ENCODE peak calls at places on chromosomes 1 and 21, in ten cellular contexts. L, R, U, Y, C, F, E, I, H and K are unnamed samples.

GRCh38 chr1:236394905-236395779 is 1.1 kb downstream of the EDARADD start:
- DNase-seq in R (peak), H (peak), C (peak), I (no peak), E (no peak), F (no peak), U (no peak), Y (no peak), L (no peak), K (no peak)

GRCh38 chr1:53412285-53413174 is 46.7 kb upstream of the DMRTB1 start:
- DNase-seq in R (no peak), H (no peak), I (no peak), U (no peak), L (no peak), F (no peak), Y (peak), C (no peak), E (no peak), K (no peak)

GRCh38 chr1:34479731-34480130 is 275.1 kb upstream of the GJB5 start:
- DNase-seq in E (no peak), C (no peak), I (no peak), H (peak), L (no peak), F (no peak), Y (no peak), U (no peak), R (no peak), K (no peak)

GRCh38 chr1:231512147-231512698 is 16.2 kb upstream of the TSNAX start:
- DNase-seq in L (no peak), E (no peak), R (no peak), Y (peak), I (no peak), C (peak), H (no peak), U (peak), F (peak), K (no peak)

GRCh38 chr1:165474196-165474595 is 29.3 kb upstream of the RXRG start:
- DNase-seq in U (no peak), F (no peak), H (no peak), L (no peak), C (no peak), I (no peak), R (no peak), Y (no peak), E (no peak), K (no peak)

GRCh38 chr1:229251185-229251584 is 19.7 kb upstream of the RAB4A start:
- DNase-seq in U (no peak), L (no peak), F (no peak), I (no peak), H (no peak), Y (no peak), R (no peak), C (no peak), E (no peak), K (no peak)

GRCh38 chr1:63112155-63112914 is 210.0 kb upstream of the FOXD3 start:
- DNase-seq in H (no peak), R (no peak), C (peak), I (no peak), U (peak), F (peak), E (no peak), L (no peak), Y (no peak), K (no peak)

GRCh38 chr1:51222136-51222787 is 13.8 kb upstream of the RNF11 start:
- DNase-seq in F (no peak), U (no peak), E (no peak), L (no peak), C (no peak), Y (no peak), H (no peak), I (no peak), R (no peak), K (no peak)

GRCh38 chr1:43978551-43979260 is at the start of gene B4GALT2:
- DNase-seq in L (no peak), E (peak), H (peak), Y (no peak), C (no peak), I (no peak), F (no peak), R (peak), U (no peak), K (no peak)

GRCh38 chr1:113057006-113057405 is 16.0 kb upstream of the LRIG2 start:
- DNase-seq in I (no peak), U (no peak), H (peak), Y (no peak), L (no peak), E (no peak), F (no peak), R (no peak), C (no peak), K (no peak)

GRCh38 chr1:156860113-156860638 is 489 bp upstream of the NTRK1 start:
- DNase-seq in E (peak), R (peak), C (peak), I (no peak), F (no peak), Y (no peak), L (no peak), H (peak), U (peak), K (no peak)

GRCh38 chr1:29854700-29855276 is 618.5 kb downstream of the PTPRU start:
- DNase-seq in L (no peak), U (no peak), C (no peak), I (no peak), E (no peak), H (no peak), Y (no peak), F (no peak), R (no peak), K (no peak)

GRCh38 chr1:7383671-7384070 is 387.4 kb upstream of the VAMP3 start:
- DNase-seq in U (no peak), F (no peak), L (no peak), R (no peak), C (no peak), E (no peak), Y (no peak), I (no peak), H (no peak), K (no peak)

GRCh38 chr1:62325696-62326095 is 6.5 kb upstream of the KANK4 start:
- DNase-seq in I (no peak), C (no peak), F (peak), H (no peak), R (no peak), L (no peak), U (peak), E (no peak), Y (no peak), K (no peak)

GRCh38 chr1:15610167-15610566 is 7.1 kb upstream of the DDI2 start:
- DNase-seq in F (no peak), R (no peak), L (no peak), H (peak), Y (no peak), E (no peak), U (no peak), I (no peak), C (no peak), K (no peak)

GRCh38 chr1:181152892-181153633 is 64.6 kb downstream of the IER5 start:
- DNase-seq in R (peak), C (peak), L (peak), Y (peak), E (peak), F (no peak), H (no peak), U (no peak), I (peak), K (peak)

GRCh38 chr1:167194182-167194581 is 26.5 kb upstream of the POU2F1 start:
- DNase-seq in I (no peak), U (no peak), E (no peak), L (no peak), C (no peak), R (no peak), H (no peak), F (no peak), Y (no peak), K (no peak)

GRCh38 chr1:33220701-33221384 is 35.4 kb upstream of the ZNF362 start:
- DNase-seq in I (no peak), E (no peak), R (no peak), F (no peak), C (no peak), H (no peak), Y (peak), U (no peak), L (no peak), K (peak)

GRCh38 chr1:99504287-99504686 is 141.6 kb upstream of the PALMD start:
- DNase-seq in F (no peak), H (no peak), U (no peak), L (no peak), R (no peak), E (no peak), C (no peak), Y (no peak), I (no peak), K (no peak)

GRCh38 chr1:205536759-205537361 is 32.4 kb downstream of the CDK18 start:
- DNase-seq in U (no peak), F (no peak), Y (no peak), H (no peak), E (peak), R (no peak), I (no peak), L (no peak), C (no peak), K (no peak)

GRCh38 chr1:87706198-87706597 is 377.5 kb downstream of the LMO4 start:
- DNase-seq in F (peak), H (no peak), E (no peak), I (no peak), R (no peak), Y (no peak), U (no peak), L (no peak), C (no peak), K (no peak)

GRCh38 chr1:156480015-156480368 is 20.6 kb downstream of the MEF2D start:
- DNase-seq in F (no peak), U (no peak), I (no peak), E (no peak), L (no peak), C (no peak), R (no peak), Y (no peak), H (no peak), K (no peak)

GRCh38 chr1:246930830-246931548 is 759 bp downstream of the AHCTF1 start:
- DNase-seq in C (peak), U (peak), E (peak), L (peak), R (peak), Y (no peak), H (peak), F (peak), I (peak), K (peak)

GRCh38 chr1:27539901-27540861 is 50.2 kb upstream of the WASF2 start:
- DNase-seq in F (peak), R (no peak), L (no peak), H (no peak), I (peak), U (peak), C (peak), E (no peak), Y (no peak), K (no peak)

GRCh38 chr1:184368354-184368753 is 18.5 kb upstream of the C1orf21 start:
- DNase-seq in F (no peak), L (no peak), C (no peak), I (no peak), Y (no peak), R (no peak), E (no peak), U (no peak), H (no peak), K (no peak)

GRCh38 chr1:153534933-153535663 is 693 bp downstream of the S100A6 start:
- DNase-seq in U (peak), H (peak), E (no peak), C (no peak), F (no peak), I (peak), Y (no peak), R (no peak), L (no peak), K (peak)

GRCh38 chr1:231691618-231692259 is 65.1 kb downstream of the DISC1 start:
- DNase-seq in I (no peak), F (no peak), E (peak), Y (no peak), R (peak), C (peak), H (peak), L (no peak), U (peak), K (no peak)

GRCh38 chr1:166907763-166908162 is 31.7 kb upstream of the TADA1 start:
- DNase-seq in C (no peak), H (no peak), R (no peak), U (no peak), L (no peak), E (no peak), I (no peak), Y (no peak), F (no peak), K (no peak)

GRCh38 chr1:219858980-219859379 is 69.4 kb downstream of the SLC30A10 start:
- DNase-seq in F (no peak), Y (no peak), L (no peak), H (no peak), U (no peak), R (no peak), C (no peak), E (no peak), I (no peak), K (no peak)

GRCh38 chr1:245715970-245716369 is 561.2 kb downstream of the KIF26B start:
- DNase-seq in U (peak), H (no peak), L (no peak), F (peak), I (no peak), Y (no peak), E (no peak), R (no peak), C (peak), K (no peak)

GRCh38 chr1:36516372-36517018 is 33.8 kb upstream of the CSF3R start:
- DNase-seq in Y (peak), C (peak), I (no peak), U (peak), R (no peak), L (peak), E (peak), F (peak), H (peak), K (peak)

GRCh38 chr21:29342394-29342957 is 43.8 kb downstream of the BACH1 start:
- DNase-seq in F (peak), L (peak), R (peak), H (no peak), E (no peak), Y (no peak), C (peak), I (peak), U (peak), K (no peak)

GRCh38 chr1:15172405-15173259 is 19.1 kb downstream of the TMEM51 start:
- DNase-seq in I (no peak), F (no peak), U (no peak), L (no peak), H (peak), R (no peak), Y (no peak), E (no peak), C (no peak), K (no peak)

GRCh38 chr21:44038063-44038462 is 26.0 kb downstream of the TRAPPC10 start:
- DNase-seq in I (no peak), C (no peak), F (no peak), L (no peak), U (no peak), Y (no peak), E (no peak), H (no peak), R (no peak), K (no peak)

GRCh38 chr1:159492575-159493323 is 43.1 kb downstream of the OR10J5 start:
- DNase-seq in C (peak), F (no peak), L (peak), R (no peak), E (no peak), U (peak), Y (peak), I (no peak), H (no peak), K (no peak)

GRCh38 chr1:81801834-81802531 is 1.2 kb downstream of the ADGRL2 start:
- DNase-seq in U (peak), I (peak), C (peak), R (peak), Y (no peak), H (peak), E (no peak), F (peak), L (no peak), K (peak)

GRCh38 chr1:59692591-59692990 is 122.2 kb upstream of the HOOK1 start:
- DNase-seq in E (no peak), Y (no peak), R (no peak), U (no peak), C (peak), H (no peak), F (peak), I (no peak), L (no peak), K (no peak)

GRCh38 chr1:207832796-207833195 is 78.1 kb downstream of the CD34 start:
- DNase-seq in F (no peak), L (no peak), Y (no peak), H (no peak), E (no peak), U (no peak), R (no peak), C (no peak), I (no peak), K (no peak)

GRCh38 chr1:32618673-32619221 is 31.6 kb downstream of the ZBTB8OS start:
- DNase-seq in L (no peak), C (no peak), H (peak), R (no peak), E (no peak), F (no peak), Y (no peak), I (no peak), U (no peak), K (no peak)

GRCh38 chr1:155175927-155176371 is 2.3 kb downstream of the TRIM46 start:
- DNase-seq in H (peak), U (no peak), R (no peak), I (no peak), C (no peak), F (no peak), Y (no peak), L (no peak), E (no peak), K (no peak)